ENCODE peak calls at places on chromosomes 3 and 15, in five cellular contexts. B, V, I, A and W are unnamed samples.

GRCh38 chr3:58607816-58608215 is 30.6 kb upstream of the FAM107A start:
- DNase-seq in A (no peak), B (no peak), I (no peak), V (no peak), W (no peak)

GRCh38 chr3:77460326-77460725 is 420.4 kb downstream of the ROBO2 start:
- DNase-seq in A (no peak), I (no peak), V (no peak), B (peak), W (no peak)

GRCh38 chr15:97995192-97995591 is 34.7 kb downstream of the ARRDC4 start:
- DNase-seq in V (no peak), A (no peak), I (no peak), B (no peak), W (no peak)

GRCh38 chr15:78082106-78082742 is 4.7 kb upstream of the TBC1D2B start:
- DNase-seq in V (no peak), A (no peak), I (no peak), B (peak), W (no peak)

GRCh38 chr3:14451844-14452533 is 49.6 kb downstream of the SLC6A6 start:
- DNase-seq in V (peak), A (no peak), B (peak), I (no peak), W (no peak)

GRCh38 chr3:108001457-108001856 is 89.4 kb downstream of the CD47 start:
- DNase-seq in A (no peak), V (peak), B (peak), I (no peak), W (no peak)

GRCh38 chr15:40275954-40276353 is 6.9 kb downstream of the ANKRD63 start:
- DNase-seq in I (no peak), V (no peak), A (no peak), B (no peak), W (no peak)

GRCh38 chr15:77811270-77811669 is 178.6 kb upstream of the LINGO1 start:
- DNase-seq in I (no peak), A (no peak), V (no peak), B (no peak), W (no peak)

GRCh38 chr15:89498574-89498906 is 2.2 kb upstream of the RHCG start:
- DNase-seq in A (no peak), I (no peak), V (no peak), B (no peak), W (no peak)

GRCh38 chr3:130935761-130936160 is 41.9 kb downstream of the ATP2C1 start:
- DNase-seq in I (no peak), A (no peak), B (peak), V (peak), W (no peak)

GRCh38 chr3:26011276-26011675 is 221.4 kb downstream of the OXSM start:
- DNase-seq in A (no peak), V (no peak), B (no peak), I (no peak), W (no peak)

GRCh38 chr3:131543714-131544113 is 40.9 kb upstream of the MRPL3 start:
- DNase-seq in B (peak), I (no peak), V (peak), A (no peak), W (no peak)

GRCh38 chr3:12935023-12935860 is 93.9 kb upstream of the RPL32 start:
- DNase-seq in V (no peak), I (no peak), A (no peak), B (no peak), W (no peak)

GRCh38 chr15:94001113-94001919 is 230.0 kb upstream of the MCTP2 start:
- DNase-seq in V (no peak), I (no peak), A (no peak), B (no peak), W (no peak)

GRCh38 chr3:73546961-73547360 is 77.8 kb downstream of the PDZRN3 start:
- DNase-seq in V (peak), A (no peak), I (no peak), B (peak), W (no peak)

GRCh38 chr3:46406786-46407611 is at the start of the genes CCR5AS and CCRL2:
- DNase-seq in V (peak), A (peak), B (peak), I (no peak), W (peak)

GRCh38 chr3:177523072-177523675 is 325.9 kb upstream of the TBL1XR1 start:
- DNase-seq in B (no peak), I (no peak), A (no peak), V (no peak), W (no peak)

GRCh38 chr15:63135804-63136203 is 14.1 kb downstream of the LACTB start:
- DNase-seq in I (no peak), V (peak), A (no peak), B (peak), W (no peak)

GRCh38 chr3:120435621-120436020 is 15.2 kb downstream of the FSTL1 start:
- DNase-seq in B (peak), I (no peak), A (no peak), V (no peak), W (no peak)